ENCODE peak calls at places on chromosome 20, in six cellular contexts. H is GM12878, J is H1, N is transverse colon, T is ovary, M is HepG2. I is an unnamed sample.

GRCh38 chr20:62381202-62381797 is 5.6 kb upstream of the RPS21 start:
- DNase-seq in T (no peak), J (no peak), H (no peak), N (no peak), M (no peak), I (no peak)

GRCh38 chr20:31587545-31588389 is 17.3 kb upstream of the ID1 start:
- DNase-seq in M (no peak), J (no peak), N (peak; percentile 69), H (no peak), T (no peak), I (no peak)

GRCh38 chr20:21137078-21137477 is 11.2 kb downstream of the KIZ start:
- DNase-seq in J (peak; percentile 38), M (no peak), T (no peak), N (no peak), H (no peak), I (no peak)

GRCh38 chr20:49275634-49276033 is 2.2 kb downstream of the ZNFX1 start:
- DNase-seq in T (no peak), H (no peak), J (no peak), N (no peak), M (no peak), I (no peak)

GRCh38 chr20:9918360-9918759 is 79.5 kb upstream of the PAK5 start:
- DNase-seq in J (no peak), N (no peak), T (no peak), H (no peak), M (no peak), I (no peak)

GRCh38 chr20:34560141-34560523 is 1.6 kb downstream of the MAP1LC3A start:
- DNase-seq in T (peak; percentile 44), J (no peak), M (no peak), N (no peak), H (no peak), I (no peak)

GRCh38 chr20:49713779-49714712 is at the start of gene B4GALT5:
- DNase-seq in T (peak; percentile 76), M (peak; percentile 66), N (peak; percentile 71), J (peak; percentile 88), H (no peak), I (peak; percentile 27)

GRCh38 chr20:56520180-56520579 is 4.4 kb upstream of the FAM209A start:
- DNase-seq in M (no peak), T (no peak), J (no peak), H (no peak), N (no peak), I (no peak)

GRCh38 chr20:35215066-35215956 is 11.2 kb upstream of the MMP24 start:
- DNase-seq in J (no peak), M (peak; percentile 61), N (no peak), H (no peak), T (no peak), I (no peak)

GRCh38 chr20:35318502-35319157 is 26.4 kb upstream of the FAM83C start:
- DNase-seq in T (no peak), M (peak; percentile 71), J (no peak), N (peak; percentile 67), H (no peak), I (no peak)

GRCh38 chr20:8428988-8429387 is 296.9 kb downstream of the PLCB1 start:
- DNase-seq in M (no peak), T (no peak), H (no peak), J (no peak), N (no peak), I (no peak)

GRCh38 chr20:45345104-45345936 is 2.9 kb downstream of the SDC4 start:
- DNase-seq in H (no peak), J (no peak), T (no peak), M (no peak), N (peak; percentile 78), I (no peak)

GRCh38 chr20:43925786-43926185 is 11.1 kb downstream of the TOX2 start:
- DNase-seq in H (no peak), N (peak; percentile 40), J (no peak), M (no peak), T (no peak), I (no peak)

GRCh38 chr20:23420943-23421925 is at the start of gene NAPB:
- DNase-seq in H (peak; percentile 68), N (peak; percentile 95), T (peak; percentile 93), M (peak; percentile 92), J (peak; percentile 93), I (peak; percentile 89)

GRCh38 chr20:53737404-53738038 is 143.9 kb upstream of the ZNF217 start:
- DNase-seq in N (no peak), H (no peak), M (no peak), T (no peak), J (no peak), I (no peak)

GRCh38 chr20:39048000-39048696 is 86.0 kb downstream of the DHX35 start:
- DNase-seq in M (peak; percentile 80), T (peak; percentile 75), H (peak; percentile 36), N (peak; percentile 82), J (peak; percentile 82), I (peak; percentile 41)

GRCh38 chr20:47725248-47725973 is 59.9 kb downstream of the SULF2 start:
- DNase-seq in N (peak; percentile 79), T (peak; percentile 77), J (peak; percentile 85), M (peak; percentile 98), H (peak; percentile 63), I (peak; percentile 57)

GRCh38 chr20:49811825-49812462 is 684 bp upstream of the SLC9A8 start:
- DNase-seq in J (peak; percentile 51), H (no peak), M (no peak), N (no peak), T (no peak), I (no peak)

GRCh38 chr20:22289442-22289841 is 294.9 kb downstream of the FOXA2 start:
- DNase-seq in M (no peak), H (no peak), T (no peak), N (no peak), J (no peak), I (no peak)

GRCh38 chr20:53800418-53800817 is 206.8 kb upstream of the ZNF217 start:
- DNase-seq in N (no peak), J (no peak), H (no peak), T (no peak), M (no peak), I (no peak)

GRCh38 chr20:54156981-54157835 is 16.6 kb downstream of the CYP24A1 start:
- DNase-seq in J (no peak), H (no peak), T (no peak), M (no peak), N (no peak), I (no peak)

GRCh38 chr20:16366548-16366947 is 206.7 kb downstream of the KIF16B start:
- DNase-seq in M (no peak), H (no peak), J (no peak), N (no peak), T (no peak), I (no peak)

GRCh38 chr20:34516038-34516873 is at the start of gene DYNLRB1:
- DNase-seq in H (peak; percentile 68), M (peak; percentile 98), T (peak; percentile 98), J (peak; percentile 99), N (peak; percentile 98), I (peak; percentile 93)

GRCh38 chr20:17795449-17796095 is 95.8 kb downstream of the BANF2 start:
- DNase-seq in T (no peak), H (no peak), N (no peak), J (no peak), M (no peak), I (no peak)

GRCh38 chr20:51249781-51250180 is 226.9 kb upstream of the KCNG1 start:
- DNase-seq in N (no peak), T (no peak), H (no peak), J (no peak), M (no peak), I (no peak)
- H3K27me3 ChIP-seq in N (peaks cover 21% of the 10 kb centered on the region), T (no peaks in the 10 kb centered on the region), H (no peaks in the 10 kb centered on the region), J (no peaks in the 10 kb centered on the region), M (peaks cover 4% of the 10 kb centered on the region), I (no peaks in the 10 kb centered on the region)

DNA sequence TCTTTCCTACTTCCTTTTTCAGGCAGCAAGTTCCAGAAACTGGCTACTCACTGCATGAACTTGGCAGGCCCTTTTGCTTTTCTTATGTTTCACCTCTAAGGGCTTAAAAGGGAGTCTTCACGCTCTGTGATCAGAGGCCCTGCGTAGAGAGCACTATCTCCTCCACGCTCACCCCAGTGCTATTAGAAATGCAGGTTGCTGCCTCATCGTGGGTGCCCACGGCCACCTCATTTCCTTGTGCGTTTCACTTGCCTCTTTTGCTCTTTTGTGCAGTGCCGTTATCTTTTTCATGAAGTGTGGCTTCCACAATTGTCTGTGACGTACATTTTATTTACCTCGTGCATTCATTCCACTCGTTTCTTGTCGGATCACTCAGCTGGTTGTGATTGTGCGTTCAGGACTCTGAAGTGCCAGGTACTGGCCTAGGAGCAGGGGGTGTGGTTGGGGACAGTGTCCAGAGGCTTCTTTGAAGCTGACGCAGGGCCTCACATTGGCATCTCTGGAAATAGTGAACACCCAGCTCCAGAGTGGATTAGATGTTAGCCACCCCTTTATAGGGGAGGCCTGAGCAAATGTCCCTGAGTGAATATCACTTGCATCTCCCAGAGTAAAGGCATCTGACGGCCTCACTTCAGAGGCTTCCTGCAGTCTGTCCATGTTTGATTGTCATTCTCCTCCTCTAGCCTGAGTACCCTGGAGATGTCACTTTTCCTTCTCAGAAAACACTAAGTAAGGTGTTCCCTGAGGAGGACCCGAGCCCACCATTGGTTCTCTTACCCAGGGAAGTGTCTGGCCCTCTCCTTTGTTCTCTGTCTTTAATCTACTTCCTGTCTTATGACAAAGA is 10.4 kb downstream of the STX16 start:
- DNase-seq in J (peak; percentile 41), M (no peak), T (no peak), N (no peak), H (no peak), I (no peak)
- H3K27ac ChIP-seq in J (no peak overlapping the region), M (no peak overlapping the region), T (no peak overlapping the region), N (peak overlapping the region; percentile 9), H (no peak overlapping the region), I (no peak overlapping the region)

DNA sequence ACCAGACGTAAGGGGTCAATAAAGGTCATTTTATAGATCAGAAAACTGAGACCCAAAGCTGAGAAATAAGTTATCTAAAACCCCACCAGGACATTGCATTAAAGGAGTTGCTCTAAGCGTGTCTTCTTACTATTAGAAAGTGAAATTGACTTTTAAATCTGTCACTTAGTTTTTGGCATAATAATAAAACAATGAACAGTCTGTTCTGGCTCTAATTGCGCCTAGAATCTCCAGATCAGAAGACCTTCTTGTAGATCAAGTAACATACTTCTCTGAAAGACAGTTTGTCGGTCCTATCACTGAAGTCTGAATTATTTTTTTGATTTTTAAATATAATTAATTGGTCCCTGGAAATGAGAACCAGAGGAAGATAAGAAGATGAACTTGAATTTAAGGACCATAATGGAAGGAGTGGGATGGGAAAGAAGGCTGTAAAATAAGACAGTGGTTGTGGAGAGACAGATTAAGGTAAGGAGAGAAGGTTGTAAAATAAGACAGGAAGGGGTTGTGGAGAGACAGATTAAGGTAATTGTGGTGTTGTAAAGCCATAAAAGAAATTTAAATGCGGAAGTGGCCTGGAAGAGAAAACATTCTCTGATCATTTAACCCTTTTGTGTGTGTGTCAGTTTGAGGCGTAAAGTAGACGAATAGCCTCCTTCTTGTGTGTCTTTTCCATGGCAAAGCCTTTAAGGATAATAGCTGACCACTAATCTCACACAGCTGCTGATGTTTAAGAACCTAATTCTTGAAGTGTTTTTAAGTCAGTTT is 20.0 kb downstream of the TOP1 start:
- DNase-seq in N (no peak), T (no peak), J (no peak), H (no peak), M (no peak), I (no peak)
- TF ChIP-seq EP300 in N (no peak), T (no peak), J (no peak), H (no peak), M (no peak), I (no peak)

DNA sequence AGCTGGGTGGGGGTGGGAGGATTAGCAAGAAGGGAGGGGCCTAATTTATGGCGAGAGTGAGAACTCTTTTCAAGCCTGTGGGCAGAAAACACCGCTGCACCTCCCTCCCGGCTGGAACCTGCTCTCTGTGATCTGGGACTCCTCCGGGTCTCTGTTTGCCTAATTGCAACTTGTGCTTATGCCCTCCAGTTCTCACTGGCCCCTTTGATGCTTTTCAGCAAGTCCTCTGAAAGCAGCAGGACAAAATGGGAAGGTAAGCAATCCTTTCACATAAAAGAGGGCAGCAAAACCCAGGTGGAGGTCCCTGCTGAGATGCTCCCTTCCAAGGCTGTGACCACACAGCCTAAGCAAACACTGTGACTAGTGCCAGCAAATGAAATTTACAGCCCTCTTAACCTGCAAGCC is 523.0 kb upstream of the FLRT3 start:
- DNase-seq in J (peak; percentile 65), H (no peak), N (no peak), M (peak; percentile 16), T (no peak), I (no peak)
- H3K27me3 ChIP-seq in J (no peaks in the 10 kb centered on the region), H (no peaks in the 10 kb centered on the region), N (no peaks in the 10 kb centered on the region), M (no peaks in the 10 kb centered on the region), T (no peaks in the 10 kb centered on the region), I (no peaks in the 10 kb centered on the region)

I was measured in tibial nerve.